ENCODE peak calls at places on chromosomes 12 and 14, in five cellular contexts. Y, W, Z, N and E are unnamed samples.
A peak's percentile ranks its signal among the peaks of the same experiment; 100 is the strongest.

GRCh38 chr12:109597795-109598427 is 24.3 kb downstream of the MVK start:
- DNase-seq in Y (peak; percentile 90), W (peak; percentile 84), Z (peak; percentile 32), N (peak; percentile 64), E (no peak)

GRCh38 chr14:62289471-62289870 is 527.3 kb downstream of the SNAPC1 start:
- DNase-seq in Y (no peak), W (no peak), Z (no peak), N (peak; percentile 18), E (no peak)

GRCh38 chr12:113887906-113888305 is 78.2 kb downstream of the RBM19 start:
- DNase-seq in Y (no peak), W (no peak), Z (no peak), N (no peak), E (no peak)

GRCh38 chr14:61517861-61518802 is 177.2 kb upstream of the HIF1A start:
- DNase-seq in Y (peak; percentile 69), W (peak; percentile 60), Z (no peak), N (no peak), E (no peak)

GRCh38 chr12:99767809-99768208 is 120.3 kb downstream of the GARIN6 start:
- DNase-seq in Y (no peak), W (no peak), Z (peak; percentile 43), N (no peak), E (no peak)

GRCh38 chr12:39852346-39852745 is 232.7 kb upstream of the ABCD2 start:
- DNase-seq in Y (no peak), W (no peak), Z (no peak), N (no peak), E (no peak)

GRCh38 chr12:64691227-64691792 is 67.9 kb downstream of the GNS start:
- DNase-seq in Y (no peak), W (no peak), Z (no peak), N (no peak), E (no peak)

GRCh38 chr14:24329736-24330135 is 5.1 kb downstream of the ADCY4 start:
- DNase-seq in Y (peak; percentile 45), W (peak; percentile 69), Z (no peak), N (no peak), E (peak; percentile 71)

GRCh38 chr12:54056110-54056509 is 2.5 kb downstream of the HOXC4 start:
- DNase-seq in Y (no peak), W (no peak), Z (no peak), N (no peak), E (no peak)

GRCh38 chr12:65339161-65339560 is 60.7 kb downstream of the MSRB3 start:
- DNase-seq in Y (no peak), W (no peak), Z (no peak), N (no peak), E (no peak)

GRCh38 chr12:105334001-105334400 is 3.5 kb downstream of the C12orf75 start:
- DNase-seq in Y (no peak), W (no peak), Z (no peak), N (no peak), E (no peak)

GRCh38 chr14:50668008-50668851 is at the start of gene SAV1:
- DNase-seq in Y (peak; percentile 90), W (peak; percentile 87), Z (peak; percentile 43), N (peak; percentile 90), E (peak; percentile 50)

GRCh38 chr12:110844551-110845395 is 2.0 kb upstream of the CCDC63 start:
- DNase-seq in Y (no peak), W (no peak), Z (no peak), N (no peak), E (no peak)

GRCh38 chr14:106842687-106843086 is 1316.3 kb downstream of the TMEM121 start:
- DNase-seq in Y (peak; percentile 61), W (peak; percentile 49), Z (no peak), N (no peak), E (no peak)

GRCh38 chr14:56205906-56206305 is 87.7 kb downstream of the PELI2 start:
- DNase-seq in Y (no peak), W (no peak), Z (no peak), N (no peak), E (no peak)

GRCh38 chr12:127926004-127926403 is 341.0 kb upstream of the TMEM132C start:
- DNase-seq in Y (no peak), W (peak; percentile 25), Z (no peak), N (peak; percentile 55), E (no peak)

GRCh38 chr14:71533800-71534199 is 398.4 kb upstream of the RGS6 start:
- DNase-seq in Y (no peak), W (no peak), Z (no peak), N (no peak), E (no peak)

GRCh38 chr14:51547260-51547659 is 104.5 kb upstream of the FRMD6 start:
- DNase-seq in Y (no peak), W (peak; percentile 22), Z (no peak), N (peak; percentile 92), E (no peak)

GRCh38 chr12:81329088-81329487 is 251.2 kb downstream of the ACSS3 start:
- DNase-seq in Y (no peak), W (no peak), Z (peak; percentile 35), N (peak; percentile 1), E (no peak)

GRCh38 chr12:119153477-119154434 is 25.0 kb upstream of the HSPB8 start:
- DNase-seq in Y (peak; percentile 76), W (peak; percentile 25), Z (peak; percentile 14), N (no peak), E (no peak)

GRCh38 chr12:132545955-132546354 is 56.0 kb downstream of the FBRSL1 start:
- DNase-seq in Y (no peak), W (no peak), Z (no peak), N (no peak), E (no peak)

GRCh38 chr12:11755311-11755930 is 105.9 kb downstream of the ETV6 start:
- DNase-seq in Y (no peak), W (no peak), Z (no peak), N (peak; percentile 83), E (no peak)

GRCh38 chr12:92899388-92900001 is 29.6 kb downstream of the EEA1 start:
- DNase-seq in Y (peak; percentile 34), W (peak; percentile 59), Z (no peak), N (peak; percentile 92), E (no peak)

GRCh38 chr12:106879612-106880011 is 76.1 kb upstream of the TMEM263 start:
- DNase-seq in Y (no peak), W (no peak), Z (no peak), N (no peak), E (no peak)

GRCh38 chr12:4487024-4487423 is 41.4 kb upstream of the FGF6 start:
- DNase-seq in Y (no peak), W (no peak), Z (no peak), N (no peak), E (no peak)

GRCh38 chr12:2382391-2383155 is 329.8 kb downstream of the CACNA1C start:
- DNase-seq in Y (no peak), W (no peak), Z (peak; percentile 12), N (no peak), E (no peak)

GRCh38 chr14:99552572-99553216 is 51.3 kb downstream of the CCDC85C start:
- DNase-seq in Y (peak; percentile 93), W (peak; percentile 86), Z (no peak), N (no peak), E (no peak)

GRCh38 chr12:107515446-107515958 is 170.1 kb upstream of the PWP1 start:
- DNase-seq in Y (peak; percentile 14), W (no peak), Z (peak; percentile 22), N (peak; percentile 90), E (no peak)

GRCh38 chr12:51970904-51971646 is 19.6 kb downstream of the ACVR1B start:
- DNase-seq in Y (no peak), W (peak; percentile 24), Z (peak; percentile 23), N (peak; percentile 63), E (peak; percentile 72)

GRCh38 chr14:105486974-105487448 is 325 bp downstream of the CRIP1 start:
- DNase-seq in Y (no peak), W (peak; percentile 79), Z (no peak), N (no peak), E (peak; percentile 71)

GRCh38 chr12:106498056-106498455 is 84.7 kb upstream of the RFX4 start:
- DNase-seq in Y (peak; percentile 12), W (no peak), Z (no peak), N (no peak), E (no peak)

GRCh38 chr14:23535943-23536342 is 15.6 kb downstream of the ZFHX2 start:
- DNase-seq in Y (no peak), W (no peak), Z (no peak), N (no peak), E (no peak)

DNA sequence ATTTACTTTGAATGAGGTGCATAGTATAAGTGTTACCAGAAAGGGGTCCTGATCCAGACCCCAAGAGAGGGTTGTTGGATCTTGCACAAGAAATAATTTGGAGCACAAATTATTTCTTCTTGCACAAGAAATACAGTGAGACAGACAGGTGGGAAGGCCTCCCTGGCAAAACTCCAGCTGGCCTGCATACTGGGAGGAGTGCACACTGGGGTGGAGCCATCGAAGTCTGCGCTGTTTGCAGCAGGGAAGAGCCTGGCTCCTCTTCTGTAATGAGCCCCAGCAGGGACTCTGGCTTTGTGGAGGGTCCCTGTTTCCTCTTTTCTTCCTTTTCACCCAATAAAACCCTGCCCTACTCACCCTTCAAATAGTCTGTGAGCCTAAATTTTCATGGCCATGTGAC is 141.6 kb downstream of the GLT1D1 start:
- DNase-seq in Y (peak; percentile 17), W (no peak), Z (no peak), N (no peak), E (no peak)
- H3K4me1 ChIP-seq in Y (no peaks in the 10 kb centered on the region), W (no peaks in the 10 kb centered on the region), Z (no peaks in the 10 kb centered on the region), N (no peaks in the 10 kb centered on the region), E (no peaks in the 10 kb centered on the region)

DNA sequence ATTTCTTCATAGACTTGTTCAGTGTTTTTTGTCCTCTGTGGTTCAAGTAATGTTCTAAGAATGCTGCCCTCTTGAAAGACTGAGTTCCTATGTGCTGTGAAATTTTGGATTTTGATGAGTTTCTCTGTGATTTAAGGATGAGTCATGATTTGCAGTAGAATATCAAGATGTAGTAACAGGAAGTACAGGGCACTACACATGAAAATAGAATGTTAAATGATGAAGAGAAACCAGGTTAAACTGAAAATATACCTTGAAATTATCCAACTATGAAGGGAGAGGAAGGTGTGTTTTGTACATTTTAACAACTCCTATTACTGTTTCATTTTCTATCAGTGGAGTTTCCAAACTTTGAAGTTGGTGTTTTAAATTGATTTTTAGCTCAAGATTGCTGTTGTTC is 4.8 kb downstream of the ELK3 start:
- DNase-seq in Y (no peak), W (no peak), Z (no peak), N (peak; percentile 83), E (no peak)
- H3K4me3 ChIP-seq in Y (no peak overlapping the region), W (no peak overlapping the region), Z (peak overlapping the region; percentile 19), N (no peak overlapping the region), E (no peak overlapping the region)

DNA sequence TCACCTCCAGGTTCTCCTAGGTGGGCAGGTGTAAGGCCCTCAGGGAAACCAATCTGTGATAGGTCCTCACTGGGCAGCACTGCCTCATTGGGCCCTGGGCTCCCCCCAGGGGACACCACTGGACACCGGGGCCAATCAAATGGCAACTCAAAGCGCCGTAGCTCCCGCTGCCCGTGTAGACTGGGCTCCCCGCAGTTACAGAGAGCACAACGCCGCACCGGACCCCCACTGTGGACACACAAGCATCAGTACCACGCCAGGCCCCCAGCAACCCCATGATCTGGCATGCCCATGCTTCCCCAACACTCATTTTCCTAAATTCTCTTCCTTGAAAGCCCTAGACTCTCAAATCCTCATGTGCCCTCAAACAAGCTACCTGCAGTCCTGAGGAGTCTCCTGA is 6.1 kb downstream of the KMT2D start:
- DNase-seq in Y (no peak), W (no peak), Z (no peak), N (no peak), E (no peak)
- H3K4me1 ChIP-seq in Y (peaks cover 50% of the 10 kb centered on the region), W (peaks cover 43% of the 10 kb centered on the region), Z (peaks cover 24% of the 10 kb centered on the region), N (peaks cover 41% of the 10 kb centered on the region), E (peaks cover 48% of the 10 kb centered on the region)

DNA sequence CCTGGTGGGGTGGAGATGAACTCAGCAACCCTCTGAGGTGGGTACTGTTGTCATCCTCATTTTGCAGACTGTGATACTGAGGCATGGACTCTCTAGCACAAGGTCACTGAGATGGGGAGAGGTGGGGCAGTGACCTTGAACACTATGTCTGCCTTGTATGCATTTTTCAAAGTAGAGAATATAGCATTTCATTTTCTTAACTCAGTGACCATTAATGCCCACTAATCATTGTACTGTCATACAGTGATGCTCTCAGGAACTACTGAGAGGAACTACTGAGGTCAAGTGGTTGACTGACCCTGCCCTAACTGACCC is 2.1 kb downstream of the L3HYPDH start:
- DNase-seq in Y (no peak), W (no peak), Z (no peak), N (no peak), E (no peak)
- H3K4me3 ChIP-seq in Y (no peak overlapping the region), W (no peak overlapping the region), Z (no peak overlapping the region), N (peak overlapping the region; percentile 89), E (no peak overlapping the region)